ENCODE peak calls at places on chromosomes 6 and 20, in four cellular contexts. F is A549; D is effector memory CD8-positive, alpha-beta T cell; Y is NCI-H2081. R is an unnamed sample.

GRCh38 chr20:61897401-61898295 is 168.0 kb downstream of the TAF4 start:
- DNase-seq in F (no peak), D (no peak), Y (no peak), R (no peak)

GRCh38 chr20:59821788-59822187 is 111.6 kb downstream of the SYCP2 start:
- DNase-seq in F (no peak), D (no peak), Y (no peak), R (no peak)

GRCh38 chr20:52425253-52425652 is 233.7 kb upstream of the ZFP64 start:
- DNase-seq in F (no peak), D (no peak), Y (no peak), R (no peak)

GRCh38 chr20:49990310-49990720 is 7.5 kb downstream of the SNAI1 start:
- DNase-seq in F (no peak), D (no peak), Y (no peak), R (no peak)

GRCh38 chr20:62644802-62645496 is 2.6 kb downstream of the SLCO4A1 start:
- DNase-seq in F (no peak), D (no peak), Y (no peak), R (no peak)

GRCh38 chr6:165880721-165881120 is 217.7 kb upstream of the PDE10A start:
- DNase-seq in F (no peak), D (no peak), Y (no peak), R (no peak)

GRCh38 chr20:4949833-4950178 is 51.5 kb downstream of the SLC23A2 start:
- DNase-seq in F (peak; percentile 60), D (no peak), Y (no peak), R (no peak)

GRCh38 chr20:48339147-48339985 is 488.4 kb downstream of the PREX1 start:
- DNase-seq in F (peak; percentile 23), D (no peak), Y (no peak), R (no peak)

GRCh38 chr6:92161953-92162352 is 1257.4 kb downstream of the EPHA7 start:
- DNase-seq in F (no peak), D (no peak), Y (no peak), R (no peak)

GRCh38 chr6:169799474-169799926 is 48.1 kb downstream of the ERMARD start:
- DNase-seq in F (no peak), D (no peak), Y (no peak), R (no peak)

GRCh38 chr6:15036690-15037245 is 209.1 kb upstream of the JARID2 start:
- DNase-seq in F (no peak), D (no peak), Y (no peak), R (no peak)

GRCh38 chr6:71489736-71490135 is 201.1 kb downstream of the OGFRL1 start:
- DNase-seq in F (peak; percentile 2), D (no peak), Y (no peak), R (no peak)

GRCh38 chr6:50217816-50218215 is 168.1 kb upstream of the DEFB112 start:
- DNase-seq in F (no peak), D (no peak), Y (no peak), R (no peak)

GRCh38 chr20:51043811-51044210 is 20.9 kb upstream of the KCNG1 start:
- DNase-seq in F (no peak), D (no peak), Y (no peak), R (no peak)

GRCh38 chr20:53824779-53825178 is 231.1 kb upstream of the ZNF217 start:
- DNase-seq in F (no peak), D (no peak), Y (no peak), R (no peak)

GRCh38 chr6:170084166-170084730 is 206.6 kb downstream of the DLL1 start:
- DNase-seq in F (no peak), D (no peak), Y (no peak), R (no peak)

GRCh38 chr6:4658486-4658885 is 117.7 kb upstream of the CDYL start:
- DNase-seq in F (no peak), D (no peak), Y (no peak), R (no peak)

GRCh38 chr6:2378891-2379652 is 133.7 kb upstream of the GMDS start:
- DNase-seq in F (no peak), D (no peak), Y (no peak), R (no peak)

GRCh38 chr6:151483968-151484367 is 9.8 kb upstream of the CCDC170 start:
- DNase-seq in F (no peak), D (no peak), Y (no peak), R (no peak)

GRCh38 chr6:25295651-25296050 is 16.5 kb downstream of the CARMIL1 start:
- DNase-seq in F (no peak), D (no peak), Y (no peak), R (no peak)

GRCh38 chr20:11338506-11339306 is 579.0 kb upstream of the BTBD3 start:
- DNase-seq in F (no peak), D (no peak), Y (no peak), R (no peak)

GRCh38 chr6:105851181-105851580 is 235.0 kb upstream of the PRDM1 start:
- DNase-seq in F (no peak), D (no peak), Y (no peak), R (no peak)

GRCh38 chr6:138572200-138572875 is 73.0 kb upstream of the NHSL1 start:
- DNase-seq in F (no peak), D (no peak), Y (peak; percentile 79), R (no peak)

GRCh38 chr20:37437676-37438075 is 83.4 kb upstream of the NNAT start:
- DNase-seq in F (no peak), D (no peak), Y (no peak), R (no peak)

GRCh38 chr6:108655840-108656650 is 95.3 kb downstream of the FOXO3 start:
- DNase-seq in F (no peak), D (no peak), Y (no peak), R (no peak)

GRCh38 chr20:58017237-58017969 is 211.1 kb downstream of the ANKRD60 start:
- DNase-seq in F (peak; percentile 90), D (no peak), Y (no peak), R (no peak)

GRCh38 chr6:10621227-10621626 is 73.2 kb downstream of the C6orf52 start:
- DNase-seq in F (no peak), D (no peak), Y (no peak), R (no peak)

GRCh38 chr6:44657201-44657824 is 269.8 kb downstream of the CDC5L start:
- DNase-seq in F (no peak), D (no peak), Y (no peak), R (no peak)

GRCh38 chr20:3749689-3750639 is 17.5 kb downstream of the HSPA12B start:
- DNase-seq in F (peak; percentile 98), D (no peak), Y (peak; percentile 41), R (no peak)

GRCh38 chr20:25055711-25056492 is 2.0 kb downstream of the ACSS1 start:
- DNase-seq in F (no peak), D (no peak), Y (no peak), R (no peak)

GRCh38 chr6:33175436-33176069 is 16.7 kb downstream of the COL11A2 start:
- DNase-seq in F (no peak), D (no peak), Y (no peak), R (no peak)

GRCh38 chr6:4322846-4323309 is 187.5 kb upstream of the ECI2 start:
- DNase-seq in F (no peak), D (no peak), Y (no peak), R (no peak)